ENCODE peak calls at places on chromosome 1, in four cellular contexts. One of them, this sample, is unnamed.

GRCh38 chr1:167936930-167937708 is at the start of gene MPC2:
- DNase-seq in heart left ventricle: peak
- DNase-seq in AG04450: peak
- DNase-seq in brain microvascular endothelial cell: peak
- DNase-seq in this sample: peak

GRCh38 chr1:40273547-40274166 is 15.6 kb downstream of the ZMPSTE24 start:
- DNase-seq in heart left ventricle: no peak
- DNase-seq in AG04450: no peak
- DNase-seq in brain microvascular endothelial cell: no peak
- DNase-seq in this sample: no peak

GRCh38 chr1:25540750-25541350 is 2.6 kb upstream of the LDLRAP1 start:
- DNase-seq in heart left ventricle: no peak
- DNase-seq in AG04450: no peak
- DNase-seq in brain microvascular endothelial cell: no peak
- DNase-seq in this sample: no peak

GRCh38 chr1:245216356-245217110 is 61.7 kb downstream of the KIF26B start:
- DNase-seq in heart left ventricle: no peak
- DNase-seq in AG04450: no peak
- DNase-seq in brain microvascular endothelial cell: no peak
- DNase-seq in this sample: no peak

GRCh38 chr1:200296091-200296661 is 113.7 kb downstream of the ZNF281 start:
- DNase-seq in heart left ventricle: no peak
- DNase-seq in AG04450: no peak
- DNase-seq in brain microvascular endothelial cell: no peak
- DNase-seq in this sample: no peak

GRCh38 chr1:119294728-119295127 is 73.9 kb upstream of the HAO2 start:
- DNase-seq in heart left ventricle: no peak
- DNase-seq in AG04450: no peak
- DNase-seq in brain microvascular endothelial cell: no peak
- DNase-seq in this sample: no peak

GRCh38 chr1:56446531-56447098 is 132.7 kb downstream of the PLPP3 start:
- DNase-seq in heart left ventricle: peak
- DNase-seq in AG04450: no peak
- DNase-seq in brain microvascular endothelial cell: peak
- DNase-seq in this sample: peak

GRCh38 chr1:63790989-63791388 is 17.2 kb downstream of the ROR1 start:
- DNase-seq in heart left ventricle: no peak
- DNase-seq in AG04450: no peak
- DNase-seq in brain microvascular endothelial cell: no peak
- DNase-seq in this sample: no peak

GRCh38 chr1:6271001-6271400 is 10.1 kb upstream of the GPR153 start:
- DNase-seq in heart left ventricle: no peak
- DNase-seq in AG04450: no peak
- DNase-seq in brain microvascular endothelial cell: no peak
- DNase-seq in this sample: no peak

GRCh38 chr1:1914101-1914811 is 804 bp upstream of the CALML6 start:
- DNase-seq in heart left ventricle: peak
- DNase-seq in AG04450: no peak
- DNase-seq in brain microvascular endothelial cell: no peak
- DNase-seq in this sample: no peak

GRCh38 chr1:160101037-160101716 is 2.8 kb upstream of the IGSF8 start:
- DNase-seq in heart left ventricle: peak
- DNase-seq in AG04450: no peak
- DNase-seq in brain microvascular endothelial cell: peak
- DNase-seq in this sample: peak

GRCh38 chr1:49229555-49229954 is 452.9 kb upstream of the BEND5 start:
- DNase-seq in heart left ventricle: no peak
- DNase-seq in AG04450: no peak
- DNase-seq in brain microvascular endothelial cell: no peak
- DNase-seq in this sample: no peak

GRCh38 chr1:75791022-75791421 is 5.0 kb downstream of the RABGGTB start:
- DNase-seq in heart left ventricle: no peak
- DNase-seq in AG04450: no peak
- DNase-seq in brain microvascular endothelial cell: no peak
- DNase-seq in this sample: no peak

GRCh38 chr1:183022202-183023145 is 746 bp upstream of the LAMC1 start:
- DNase-seq in heart left ventricle: peak
- DNase-seq in AG04450: peak
- DNase-seq in brain microvascular endothelial cell: peak
- DNase-seq in this sample: peak

GRCh38 chr1:226064168-226064815 is 1.8 kb downstream of the H3-3A start:
- DNase-seq in heart left ventricle: no peak
- DNase-seq in AG04450: no peak
- DNase-seq in brain microvascular endothelial cell: peak
- DNase-seq in this sample: no peak

GRCh38 chr1:152398812-152399698 is 15.0 kb downstream of the CRNN start:
- DNase-seq in heart left ventricle: no peak
- DNase-seq in AG04450: no peak
- DNase-seq in brain microvascular endothelial cell: no peak
- DNase-seq in this sample: no peak

GRCh38 chr1:109892476-109893368 is 17.9 kb upstream of the CSF1 start:
- DNase-seq in heart left ventricle: peak
- DNase-seq in AG04450: no peak
- DNase-seq in brain microvascular endothelial cell: no peak
- DNase-seq in this sample: no peak

GRCh38 chr1:24683713-24684162 is 40.6 kb downstream of the SRRM1 start:
- DNase-seq in heart left ventricle: no peak
- DNase-seq in AG04450: peak
- DNase-seq in brain microvascular endothelial cell: peak
- DNase-seq in this sample: no peak

GRCh38 chr1:27398405-27399149 is 6.2 kb downstream of the GPR3 start:
- DNase-seq in heart left ventricle: no peak
- DNase-seq in AG04450: no peak
- DNase-seq in brain microvascular endothelial cell: no peak
- DNase-seq in this sample: no peak

GRCh38 chr1:9101510-9102146 is 27.3 kb downstream of the GPR157 start:
- DNase-seq in heart left ventricle: no peak
- DNase-seq in AG04450: peak
- DNase-seq in brain microvascular endothelial cell: peak
- DNase-seq in this sample: no peak

GRCh38 chr1:94927405-94928175 is 680 bp upstream of the CNN3 start:
- DNase-seq in heart left ventricle: no peak
- DNase-seq in AG04450: no peak
- DNase-seq in brain microvascular endothelial cell: peak
- DNase-seq in this sample: no peak

GRCh38 chr1:183873642-183874041 is 68.7 kb downstream of the RGL1 start:
- DNase-seq in heart left ventricle: no peak
- DNase-seq in AG04450: no peak
- DNase-seq in brain microvascular endothelial cell: no peak
- DNase-seq in this sample: no peak

GRCh38 chr1:202125611-202126010 is 2.9 kb downstream of the GPR37L1 start:
- DNase-seq in heart left ventricle: no peak
- DNase-seq in AG04450: no peak
- DNase-seq in brain microvascular endothelial cell: no peak
- DNase-seq in this sample: no peak

GRCh38 chr1:202121006-202121405 is 1.7 kb upstream of the GPR37L1 start:
- DNase-seq in heart left ventricle: no peak
- DNase-seq in AG04450: no peak
- DNase-seq in brain microvascular endothelial cell: no peak
- DNase-seq in this sample: no peak

GRCh38 chr1:202123336-202123813 is 658 bp downstream of the GPR37L1 start:
- DNase-seq in heart left ventricle: no peak
- DNase-seq in AG04450: no peak
- DNase-seq in brain microvascular endothelial cell: no peak
- DNase-seq in this sample: no peak

GRCh38 chr1:202124107-202124506 is 1.4 kb downstream of the GPR37L1 start:
- DNase-seq in heart left ventricle: no peak
- DNase-seq in AG04450: no peak
- DNase-seq in brain microvascular endothelial cell: no peak
- DNase-seq in this sample: no peak

GRCh38 chr1:202122639-202123335 is at the start of gene GPR37L1:
- DNase-seq in heart left ventricle: peak
- DNase-seq in AG04450: no peak
- DNase-seq in brain microvascular endothelial cell: no peak
- DNase-seq in this sample: no peak
- TF ChIP-seq CTCF in heart left ventricle: peak
- TF ChIP-seq CTCF in AG04450: peak
- TF ChIP-seq CTCF in brain microvascular endothelial cell: peak
- TF ChIP-seq CTCF in this sample: peak

GRCh38 chr1:155860939-155861496 is 1.7 kb downstream of the SYT11 start:
- DNase-seq in heart left ventricle: no peak
- DNase-seq in AG04450: no peak
- DNase-seq in brain microvascular endothelial cell: no peak
- DNase-seq in this sample: no peak
- H3K4me3 ChIP-seq in heart left ventricle: peak
- H3K4me3 ChIP-seq in AG04450: peak
- H3K4me3 ChIP-seq in brain microvascular endothelial cell: peak
- H3K4me3 ChIP-seq in this sample: peak

GRCh38 chr1:156622581-156623297 is 3.5 kb downstream of the HAPLN2 start:
- DNase-seq in heart left ventricle: no peak
- DNase-seq in AG04450: no peak
- DNase-seq in brain microvascular endothelial cell: no peak
- DNase-seq in this sample: no peak

GRCh38 chr1:156625436-156626078 is 6.3 kb downstream of the HAPLN2 start:
- DNase-seq in heart left ventricle: peak
- DNase-seq in AG04450: no peak
- DNase-seq in brain microvascular endothelial cell: no peak
- DNase-seq in this sample: no peak

GRCh38 chr1:156626079-156626438 is 6.8 kb downstream of the HAPLN2 start:
- DNase-seq in heart left ventricle: no peak
- DNase-seq in AG04450: no peak
- DNase-seq in brain microvascular endothelial cell: no peak
- DNase-seq in this sample: no peak

GRCh38 chr1:156624814-156625435 is 5.7 kb downstream of the HAPLN2 start:
- DNase-seq in heart left ventricle: no peak
- DNase-seq in AG04450: no peak
- DNase-seq in brain microvascular endothelial cell: no peak
- DNase-seq in this sample: no peak

GRCh38 chr1:156623946-156624813 is 5.0 kb downstream of the HAPLN2 start:
- DNase-seq in heart left ventricle: peak
- DNase-seq in AG04450: no peak
- DNase-seq in brain microvascular endothelial cell: peak
- DNase-seq in this sample: no peak
- H3K27ac ChIP-seq in heart left ventricle: peak
- H3K27ac ChIP-seq in AG04450: no peak
- H3K27ac ChIP-seq in brain microvascular endothelial cell: no peak
- H3K27ac ChIP-seq in this sample: peak

GRCh38 chr1:101993703-101994102 is 3.0 kb downstream of the OLFM3 start:
- DNase-seq in heart left ventricle: no peak
- DNase-seq in AG04450: no peak
- DNase-seq in brain microvascular endothelial cell: no peak
- DNase-seq in this sample: no peak
- TF ChIP-seq CTCF in heart left ventricle: no peak
- TF ChIP-seq CTCF in AG04450: no peak
- TF ChIP-seq CTCF in brain microvascular endothelial cell: no peak
- TF ChIP-seq CTCF in this sample: no peak

GRCh38 chr1:198641966-198642656 is 3.3 kb downstream of the PTPRC start:
- DNase-seq in heart left ventricle: no peak
- DNase-seq in AG04450: no peak
- DNase-seq in brain microvascular endothelial cell: no peak
- DNase-seq in this sample: no peak
- H3K4me3 ChIP-seq in heart left ventricle: peak
- H3K4me3 ChIP-seq in AG04450: no peak
- H3K4me3 ChIP-seq in brain microvascular endothelial cell: no peak
- H3K4me3 ChIP-seq in this sample: no peak

GRCh38 chr1:15574741-15575140 is 10.1 kb downstream of the AGMAT start:
- DNase-seq in heart left ventricle: peak
- DNase-seq in AG04450: no peak
- DNase-seq in brain microvascular endothelial cell: no peak
- DNase-seq in this sample: no peak
- H3K27ac ChIP-seq in heart left ventricle: no peak
- H3K27ac ChIP-seq in AG04450: no peak
- H3K27ac ChIP-seq in brain microvascular endothelial cell: no peak
- H3K27ac ChIP-seq in this sample: no peak

DNA sequence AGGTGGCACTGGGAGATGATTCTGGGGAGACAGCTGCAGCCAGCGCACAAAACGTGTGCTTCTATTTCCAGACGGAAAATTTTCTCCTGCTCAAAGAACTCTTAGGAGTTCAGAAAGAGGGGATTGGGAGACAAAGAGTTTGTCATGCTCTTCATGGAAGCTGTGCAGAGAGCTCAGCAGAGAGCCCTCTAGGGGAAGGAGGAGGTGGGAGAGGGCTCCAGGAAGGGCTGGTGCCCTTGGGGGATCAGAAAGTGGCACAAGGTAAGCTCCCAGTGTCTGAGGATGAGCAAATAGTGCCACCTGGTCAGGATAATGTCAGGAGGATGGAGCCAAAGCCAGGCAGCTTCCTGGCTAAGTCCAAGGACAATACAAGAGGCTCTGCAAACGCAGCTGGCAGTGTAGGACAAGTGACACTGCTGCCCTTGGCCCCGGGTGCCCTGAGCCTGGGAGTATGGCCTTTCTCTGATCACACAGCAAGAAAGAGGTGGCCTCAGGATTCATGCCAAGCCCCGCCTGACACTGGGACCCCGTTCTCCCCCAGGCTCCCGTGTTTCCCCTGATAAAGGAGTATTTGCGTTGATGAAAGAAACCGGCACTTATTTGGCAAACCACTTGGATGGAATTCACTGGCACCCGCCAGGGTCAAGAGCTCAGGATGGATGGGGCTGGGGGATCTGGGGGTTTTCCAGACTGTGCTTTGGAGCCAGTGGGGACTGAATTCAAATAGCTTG is 254.0 kb downstream of the PTPRU start:
- DNase-seq in heart left ventricle: no peak
- DNase-seq in AG04450: no peak
- DNase-seq in brain microvascular endothelial cell: no peak
- DNase-seq in this sample: peak
- TF ChIP-seq CTCF in heart left ventricle: no peak
- TF ChIP-seq CTCF in AG04450: no peak
- TF ChIP-seq CTCF in brain microvascular endothelial cell: no peak
- TF ChIP-seq CTCF in this sample: no peak